ENCODE peak calls at places on chromosomes 5 and 9, in eight cellular contexts. E is CD4-positive, alpha-beta memory T cell; N is IMR-90; P is Panc1; G is effector memory CD4-positive, alpha-beta T cell; Q is AG04450; A is cardiac muscle cell; T is mammary epithelial cell. Z is an unnamed sample.

GRCh38 chr5:14293279-14293678 is 150.1 kb downstream of the TRIO start:
- DNase-seq in E (no peak), N (no peak), P (no peak), G (no peak), Q (no peak), A (no peak), T (no peak), Z (no peak)

GRCh38 chr5:27708579-27708978 is 670.2 kb upstream of the CDH9 start:
- DNase-seq in E (no peak), N (no peak), P (no peak), G (no peak), Q (no peak), A (peak), T (peak), Z (no peak)

GRCh38 chr9:109956811-109957440 is 176.9 kb downstream of the PALM2AKAP2 start:
- DNase-seq in E (no peak), N (peak), P (no peak), G (no peak), Q (peak), A (peak), T (no peak), Z (no peak)

GRCh38 chr5:36600847-36601527 is 5.4 kb upstream of the SLC1A3 start:
- DNase-seq in E (no peak), N (no peak), P (no peak), G (no peak), Q (no peak), A (peak), T (no peak), Z (no peak)

GRCh38 chr5:14816374-14816998 is 55.1 kb downstream of the ANKH start:
- DNase-seq in E (no peak), N (no peak), P (no peak), G (no peak), Q (no peak), A (no peak), T (peak), Z (no peak)

GRCh38 chr5:123157797-123158528 is 68.9 kb downstream of the PRDM6 start:
- DNase-seq in E (no peak), N (peak), P (no peak), G (no peak), Q (peak), A (peak), T (peak), Z (no peak)

GRCh38 chr5:176870110-176870591 is 29.0 kb downstream of the HK3 start:
- DNase-seq in E (no peak), N (peak), P (no peak), G (no peak), Q (peak), A (peak), T (no peak), Z (no peak)

GRCh38 chr9:126521976-126522590 is 91.6 kb upstream of the LMX1B start:
- DNase-seq in E (no peak), N (no peak), P (no peak), G (no peak), Q (no peak), A (no peak), T (no peak), Z (no peak)

GRCh38 chr5:157820593-157821252 is 38.2 kb downstream of the CLINT1 start:
- DNase-seq in E (peak), N (peak), P (no peak), G (no peak), Q (peak), A (peak), T (peak), Z (no peak)

GRCh38 chr5:53433036-53433435 is 47.4 kb upstream of the FST start:
- DNase-seq in E (no peak), N (no peak), P (no peak), G (no peak), Q (no peak), A (no peak), T (no peak), Z (no peak)

GRCh38 chr9:130262771-130263170 is 2.8 kb upstream of the HMCN2 start:
- DNase-seq in E (no peak), N (no peak), P (no peak), G (no peak), Q (no peak), A (no peak), T (no peak), Z (no peak)

GRCh38 chr9:125851971-125852370 is 104.8 kb downstream of the PBX3 start:
- DNase-seq in E (no peak), N (no peak), P (no peak), G (no peak), Q (no peak), A (peak), T (no peak), Z (no peak)

GRCh38 chr9:129402341-129402739 is 218.6 kb downstream of the C9orf50 start:
- DNase-seq in E (no peak), N (no peak), P (no peak), G (no peak), Q (no peak), A (peak), T (no peak), Z (no peak)

GRCh38 chr5:75656311-75657003 is 45.2 kb downstream of the ANKDD1B start:
- DNase-seq in E (no peak), N (peak), P (no peak), G (no peak), Q (no peak), A (peak), T (peak), Z (no peak)

DNA sequence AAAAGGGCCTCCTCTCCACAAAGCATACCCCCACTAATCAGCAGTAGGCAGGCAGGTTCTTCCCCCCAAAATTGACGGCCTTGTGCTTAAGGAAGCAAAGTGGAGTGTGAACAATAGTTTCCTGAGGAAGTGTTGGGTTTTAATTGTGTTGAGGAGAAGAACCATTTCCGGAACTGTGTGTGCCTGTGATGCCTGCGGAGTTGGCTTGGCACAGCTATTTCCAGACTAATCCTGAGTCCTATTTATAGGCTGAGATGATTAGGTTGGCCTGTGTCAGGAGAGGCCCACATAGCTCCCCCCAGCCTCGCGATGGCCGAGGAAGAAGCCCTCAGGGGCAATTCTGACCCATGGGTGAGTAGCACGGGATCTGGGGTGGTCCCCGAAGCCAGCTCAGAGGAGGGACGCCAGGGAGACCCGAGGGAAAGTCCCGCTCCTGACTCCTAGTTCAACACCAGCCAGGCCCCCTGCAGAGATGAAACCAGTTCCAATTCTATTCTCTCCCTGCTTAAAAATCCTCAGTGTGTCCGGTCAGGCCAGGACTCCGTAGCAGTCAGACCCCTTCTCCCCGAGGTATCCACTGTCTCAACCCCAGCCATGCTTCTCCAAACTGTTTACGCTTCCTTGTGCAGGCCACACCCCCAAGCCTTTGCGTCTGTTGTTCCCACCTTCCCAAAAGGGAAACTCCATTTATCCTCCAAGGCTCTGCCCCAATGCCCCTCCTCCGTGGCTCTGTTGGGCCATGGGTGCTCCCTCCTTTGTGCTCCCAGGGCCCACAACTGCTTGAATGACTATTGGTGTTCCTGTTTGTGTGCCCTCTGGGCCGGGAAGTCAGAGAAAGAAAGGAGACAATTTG is 18.1 kb downstream of the GSN start:
- DNase-seq in E (no peak), N (peak), P (no peak), G (no peak), Q (no peak), A (peak), T (peak), Z (no peak)
- H3K27ac ChIP-seq in E (no peak), N (peak), P (peak), G (no peak), Q (peak), A (peak), T (peak), Z (peak)

GRCh38 chr5:98308960-98309359 is 464.5 kb upstream of the RGMB start:
- DNase-seq in E (no peak), N (peak), P (no peak), G (no peak), Q (no peak), A (peak), T (peak), Z (no peak)

GRCh38 chr5:98308231-98308630 is 465.2 kb upstream of the RGMB start:
- DNase-seq in E (no peak), N (no peak), P (no peak), G (no peak), Q (no peak), A (no peak), T (no peak), Z (no peak)

GRCh38 chr5:98309785-98310566 is 463.5 kb upstream of the RGMB start:
- DNase-seq in E (no peak), N (peak), P (peak), G (no peak), Q (peak), A (peak), T (peak), Z (peak)

DNA sequence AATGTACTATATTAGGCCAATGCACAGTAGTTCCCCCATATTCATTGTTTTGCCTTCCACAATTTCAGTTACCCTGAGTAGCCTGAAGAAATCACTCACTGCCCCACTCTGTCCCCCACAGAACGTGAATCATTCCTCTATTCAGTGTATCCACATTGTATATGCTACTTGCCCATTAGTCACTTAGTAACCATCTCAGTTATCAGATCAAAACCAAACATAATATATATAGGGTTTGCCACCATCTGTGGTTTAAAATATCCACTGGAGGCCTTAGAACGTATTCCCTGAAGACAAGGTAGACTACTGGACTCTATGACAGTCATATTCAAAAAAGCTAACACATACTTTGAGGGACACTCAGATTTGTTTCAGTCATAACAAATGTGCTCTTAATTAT is 465.7 kb upstream of the RGMB start:
- DNase-seq in E (no peak), N (peak), P (no peak), G (no peak), Q (peak), A (peak), T (peak), Z (no peak)
- H3K27ac ChIP-seq in E (no peak), N (peak), P (no peak), G (no peak), Q (no peak), A (no peak), T (peak), Z (no peak)

DNA sequence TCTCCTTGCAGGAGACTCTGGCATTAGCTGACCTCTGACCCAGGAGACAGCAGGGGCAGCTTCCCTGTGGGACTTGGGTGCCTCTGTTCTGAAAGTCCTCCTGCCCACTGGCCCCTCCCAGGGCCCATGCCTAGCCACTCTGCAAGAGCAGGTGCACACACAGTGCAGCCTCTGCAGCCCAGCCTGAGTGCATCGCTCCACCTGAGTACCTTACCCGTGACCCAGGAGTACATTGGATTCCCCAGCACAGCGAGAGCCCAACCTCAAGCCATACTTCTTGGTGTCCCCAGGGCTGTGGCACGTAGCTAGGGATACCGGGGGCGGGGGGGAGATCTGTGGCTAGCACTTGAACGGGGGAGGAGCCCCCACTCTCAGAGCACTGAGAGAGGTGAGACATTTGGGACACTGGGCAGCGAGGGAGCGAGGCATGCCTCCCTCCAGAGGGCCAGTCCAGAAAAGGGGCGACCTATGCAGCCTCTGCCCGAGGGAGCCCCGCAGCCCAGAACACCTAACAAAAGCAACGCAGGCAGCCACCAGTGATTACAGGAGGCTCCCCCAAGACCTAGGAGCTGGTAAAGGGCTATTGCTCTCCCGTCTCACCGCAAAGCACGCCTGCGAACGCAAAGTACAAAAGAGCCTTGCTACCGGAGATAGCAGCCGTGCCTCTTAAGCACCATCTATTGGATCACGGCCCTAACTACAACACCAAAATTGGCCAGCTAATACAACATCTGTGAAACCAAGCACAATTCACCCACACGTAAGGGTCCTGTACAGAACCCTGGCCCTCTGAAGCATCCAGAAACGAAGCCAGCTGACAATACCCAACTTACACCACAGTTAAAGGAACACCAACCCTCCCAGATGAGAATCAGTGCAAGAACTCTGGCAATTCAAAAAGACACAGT is 826 bp upstream of the PRDM9 start:
- DNase-seq in E (no peak), N (no peak), P (no peak), G (no peak), Q (no peak), A (peak), T (no peak), Z (no peak)
- H3K27ac ChIP-seq in E (no peak), N (no peak), P (no peak), G (no peak), Q (no peak), A (no peak), T (no peak), Z (no peak)

DNA sequence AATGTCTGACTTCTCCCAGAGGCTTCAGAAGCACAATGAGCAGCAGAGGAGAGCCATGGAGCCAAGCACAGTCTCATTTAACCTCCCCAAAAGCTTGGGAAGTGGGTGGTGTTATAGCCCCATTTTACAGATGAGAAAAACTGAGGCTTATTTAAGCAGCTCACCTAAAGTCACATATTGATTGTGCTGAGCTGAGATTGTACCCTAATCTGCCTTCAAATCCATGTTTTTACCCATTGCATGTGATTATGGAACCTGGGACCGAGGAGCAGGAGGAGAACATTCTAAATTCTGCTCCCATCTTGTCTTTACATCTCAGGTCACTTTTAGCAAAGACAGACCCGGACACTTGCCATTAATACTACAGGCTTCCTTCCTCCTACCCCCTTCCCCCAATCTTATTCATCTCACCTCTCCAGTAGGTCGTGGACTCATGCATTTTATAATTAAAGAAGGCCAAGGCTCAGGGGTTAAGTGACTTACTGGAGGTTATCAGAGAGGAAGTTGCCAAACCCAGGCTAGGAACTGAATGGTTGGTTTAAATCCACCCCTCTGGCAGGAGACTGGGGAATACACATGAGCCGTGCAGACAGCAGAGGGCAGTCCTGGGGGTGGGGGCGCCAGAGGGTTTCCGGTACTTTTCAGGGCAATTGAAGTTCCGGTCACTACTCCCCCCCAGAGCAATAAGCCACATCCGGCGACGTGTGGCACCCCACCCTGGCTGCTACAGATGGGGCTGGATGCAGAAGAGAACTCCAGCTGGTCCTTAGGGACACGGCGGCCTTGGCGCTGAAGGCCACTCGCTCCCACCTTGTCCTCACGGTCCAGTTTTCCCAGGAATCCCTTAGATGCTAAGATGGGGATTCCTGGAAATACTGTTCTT is 51.0 kb upstream of the IL17B start:
- DNase-seq in E (no peak), N (no peak), P (no peak), G (no peak), Q (no peak), A (peak), T (no peak), Z (no peak)
- H3K27ac ChIP-seq in E (no peak), N (peak), P (no peak), G (no peak), Q (peak), A (peak), T (no peak), Z (peak)

DNA sequence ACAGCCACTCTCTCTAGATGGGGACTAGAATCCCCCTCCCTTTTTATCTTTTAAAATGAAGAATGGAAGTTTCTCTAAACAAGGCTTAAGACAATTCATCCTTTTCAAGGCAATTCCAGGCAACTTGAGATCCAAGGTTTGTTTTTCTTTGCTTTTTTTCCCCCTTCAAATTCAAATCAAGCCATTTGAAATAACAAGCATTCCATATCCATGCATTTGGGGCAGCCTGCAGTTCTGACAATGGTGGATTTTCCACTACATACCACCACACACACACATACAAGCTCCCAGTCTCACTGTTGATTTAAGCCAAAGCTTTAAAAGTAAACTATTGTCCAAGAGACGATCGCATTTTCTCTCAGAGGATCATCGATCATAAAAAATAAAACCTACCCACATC is 424 bp downstream of the INSYN2B start:
- DNase-seq in E (no peak), N (peak), P (no peak), G (no peak), Q (no peak), A (no peak), T (no peak), Z (no peak)
- H3K27ac ChIP-seq in E (no peak), N (peak), P (peak), G (no peak), Q (peak), A (no peak), T (peak), Z (peak)

DNA sequence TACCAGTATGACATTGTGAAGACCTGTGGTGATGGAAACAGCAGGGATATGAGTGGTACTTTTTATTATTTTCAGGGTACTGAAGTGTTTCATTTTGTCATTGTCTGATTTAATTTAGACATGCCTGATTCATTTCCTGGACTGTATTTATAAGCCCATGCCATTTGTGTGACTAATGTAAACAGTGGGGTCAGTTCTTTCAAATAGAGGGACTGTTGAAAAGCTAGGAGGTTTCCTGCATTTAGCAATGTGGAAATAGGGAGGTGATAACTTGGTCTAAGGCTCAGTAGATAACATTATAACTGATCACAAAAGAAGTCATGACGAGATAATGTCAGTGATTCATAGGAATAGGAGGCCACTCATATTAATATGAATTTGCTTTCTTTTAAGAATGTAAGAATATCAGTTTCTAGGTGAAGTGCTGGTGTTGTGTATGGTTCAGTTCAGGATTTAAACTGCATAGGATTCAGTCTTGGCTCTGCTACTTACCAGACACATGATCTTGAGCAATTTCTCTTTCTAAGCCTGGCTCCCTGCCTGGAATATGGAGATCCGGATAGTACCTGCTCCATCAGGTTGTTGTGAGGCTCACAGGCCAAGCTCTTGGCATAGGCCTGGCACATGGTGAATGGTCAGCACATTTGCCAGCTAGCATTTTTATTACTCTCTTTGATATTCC is 7.5 kb downstream of the RASGRF2 start:
- DNase-seq in E (no peak), N (peak), P (peak), G (no peak), Q (peak), A (peak), T (peak), Z (no peak)
- H3K27ac ChIP-seq in E (no peak), N (peak), P (peak), G (no peak), Q (peak), A (no peak), T (peak), Z (no peak)

GRCh38 chr5:107572800-107573368 is 97.9 kb downstream of the EFNA5 start:
- DNase-seq in E (no peak), N (no peak), P (no peak), G (no peak), Q (no peak), A (no peak), T (no peak), Z (no peak)
- H3K27ac ChIP-seq in E (no peak), N (no peak), P (peak), G (no peak), Q (peak), A (no peak), T (peak), Z (no peak)

DNA sequence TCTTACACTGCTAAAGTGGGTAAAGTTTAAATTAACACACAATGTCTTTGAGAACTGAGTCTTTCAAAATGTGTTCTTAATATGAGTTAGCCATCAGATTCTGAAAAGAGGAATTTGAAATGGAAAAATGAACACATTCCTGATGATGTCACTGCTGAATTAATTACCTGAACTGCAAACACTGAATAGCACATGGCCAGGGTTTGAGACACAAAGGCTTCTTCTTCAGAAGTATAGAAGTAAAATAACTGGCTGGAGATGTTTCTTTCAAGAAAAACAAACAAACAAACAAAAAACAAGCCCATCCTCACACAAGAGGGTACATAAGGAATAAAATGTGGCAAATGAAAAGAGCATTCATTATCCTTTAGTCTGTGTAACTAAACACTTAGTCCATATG is 7.1 kb downstream of the GLIS3 start:
- DNase-seq in E (no peak), N (peak), P (no peak), G (no peak), Q (no peak), A (no peak), T (no peak), Z (no peak)
- H3K27ac ChIP-seq in E (no peak), N (no peak), P (peak), G (no peak), Q (no peak), A (no peak), T (peak), Z (no peak)

Z was measured in substantia nigra.